ENCODE peak calls at places on chromosomes 3 and 15, in five cellular contexts. N is cardiac muscle cell, A is Peyer's patch, C is suprapubic skin, B is H1. J is an unnamed sample.

GRCh38 chr15:77654975-77655374 is 22.3 kb upstream of the LINGO1 start:
- DNase-seq in N (no peak), A (no peak), C (no peak), B (no peak), J (no peak)

GRCh38 chr15:51681303-51681963 is at the start of gene SCG3:
- DNase-seq in N (peak), A (peak), C (peak), B (peak), J (peak)

GRCh38 chr3:17845026-17845425 is 102.6 kb upstream of the TBC1D5 start:
- DNase-seq in N (peak), A (no peak), C (no peak), B (no peak), J (no peak)

GRCh38 chr3:6861989-6862879 is 1.3 kb downstream of the GRM7 start:
- DNase-seq in N (no peak), A (no peak), C (no peak), B (no peak), J (no peak)

GRCh38 chr3:77348244-77348855 is 308.5 kb downstream of the ROBO2 start:
- DNase-seq in N (peak), A (no peak), C (no peak), B (peak), J (no peak)

GRCh38 chr3:13240928-13241618 is 167.8 kb upstream of the IQSEC1 start:
- DNase-seq in N (no peak), A (no peak), C (no peak), B (no peak), J (no peak)

GRCh38 chr3:125357032-125357658 is 18.0 kb downstream of the ZNF148 start:
- DNase-seq in N (peak), A (peak), C (peak), B (no peak), J (peak)

GRCh38 chr3:52291508-52292181 is 4.0 kb downstream of the GLYCTK start:
- DNase-seq in N (no peak), A (peak), C (peak), B (no peak), J (peak)

GRCh38 chr3:11201246-11202024 is 47.1 kb downstream of the HRH1 start:
- DNase-seq in N (peak), A (no peak), C (no peak), B (no peak), J (no peak)

GRCh38 chr3:72990701-72991395 is 5.8 kb upstream of the PPP4R2 start:
- DNase-seq in N (no peak), A (no peak), C (no peak), B (no peak), J (no peak)

GRCh38 chr3:134363381-134363755 is 10.9 kb downstream of the AMOTL2 start:
- DNase-seq in N (no peak), A (no peak), C (peak), B (no peak), J (peak)

GRCh38 chr3:14758297-14758696 is 60.5 kb upstream of the FGD5 start:
- DNase-seq in N (no peak), A (no peak), C (no peak), B (no peak), J (no peak)

GRCh38 chr3:173589116-173589515 is 191.6 kb downstream of the NLGN1 start:
- DNase-seq in N (no peak), A (no peak), C (no peak), B (no peak), J (no peak)

GRCh38 chr3:52345521-52346110 is 29.5 kb downstream of the DNAH1 start:
- DNase-seq in N (peak), A (no peak), C (no peak), B (no peak), J (no peak)

GRCh38 chr3:170275832-170276231 is 53.6 kb downstream of the PRKCI start:
- DNase-seq in N (no peak), A (no peak), C (no peak), B (no peak), J (no peak)

GRCh38 chr15:64430000-64430735 is 30.2 kb upstream of the ZNF609 start:
- DNase-seq in N (peak), A (peak), C (no peak), B (peak), J (no peak)

GRCh38 chr15:90681480-90681879 is 35.7 kb upstream of the BLM start:
- DNase-seq in N (peak), A (no peak), C (no peak), B (no peak), J (no peak)

GRCh38 chr3:99943931-99944761 is 126.5 kb downstream of the CMSS1 start:
- DNase-seq in N (no peak), A (no peak), C (no peak), B (no peak), J (no peak)

GRCh38 chr3:140834266-140835037 is 107.2 kb upstream of the SLC25A36 start:
- DNase-seq in N (no peak), A (no peak), C (no peak), B (no peak), J (no peak)

GRCh38 chr15:96330450-96331140 is at the start of gene NR2F2:
- DNase-seq in N (peak), A (peak), C (peak), B (peak), J (peak)

GRCh38 chr3:110165344-110165743 is 828.0 kb upstream of the DPPA4 start:
- DNase-seq in N (peak), A (no peak), C (no peak), B (no peak), J (no peak)

GRCh38 chr3:14725015-14725431 is 50.1 kb downstream of the C3orf20 start:
- DNase-seq in N (peak), A (no peak), C (peak), B (no peak), J (no peak)

GRCh38 chr3:33440328-33440577 is at the start of gene UBP1:
- DNase-seq in N (no peak), A (no peak), C (no peak), B (no peak), J (peak)

GRCh38 chr3:196235452-196236122 is 19.3 kb downstream of the SLC51A start:
- DNase-seq in N (no peak), A (no peak), C (no peak), B (no peak), J (no peak)

GRCh38 chr3:56257826-56258225 is 210.4 kb downstream of the ERC2 start:
- DNase-seq in N (no peak), A (no peak), C (no peak), B (no peak), J (no peak)

DNA sequence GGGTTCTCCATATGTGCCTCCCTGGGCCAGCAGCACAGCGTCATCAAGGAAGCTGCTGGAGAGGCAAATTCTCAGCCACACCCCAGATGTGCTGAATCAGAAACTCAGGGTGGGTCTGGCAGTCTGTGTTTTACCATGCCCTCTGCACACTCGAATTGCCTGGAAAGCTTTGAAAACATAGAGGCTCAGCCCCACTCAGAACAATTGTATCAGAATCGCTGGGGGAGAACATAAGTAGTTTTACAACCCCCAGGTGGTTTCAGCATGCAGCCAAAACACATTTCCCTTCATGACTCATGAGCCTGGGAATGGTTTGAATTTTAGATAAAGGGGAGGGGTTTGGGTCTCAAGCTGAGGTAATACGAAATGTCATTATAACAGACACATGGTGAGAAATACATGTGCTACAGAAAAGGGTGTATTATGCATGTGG is 9.6 kb downstream of the TGM4 start:
- DNase-seq in N (peak), A (no peak), C (no peak), B (no peak), J (no peak)
- H3K4me3 ChIP-seq in N (no peak), A (no peak), C (no peak), B (no peak), J (no peak)

DNA sequence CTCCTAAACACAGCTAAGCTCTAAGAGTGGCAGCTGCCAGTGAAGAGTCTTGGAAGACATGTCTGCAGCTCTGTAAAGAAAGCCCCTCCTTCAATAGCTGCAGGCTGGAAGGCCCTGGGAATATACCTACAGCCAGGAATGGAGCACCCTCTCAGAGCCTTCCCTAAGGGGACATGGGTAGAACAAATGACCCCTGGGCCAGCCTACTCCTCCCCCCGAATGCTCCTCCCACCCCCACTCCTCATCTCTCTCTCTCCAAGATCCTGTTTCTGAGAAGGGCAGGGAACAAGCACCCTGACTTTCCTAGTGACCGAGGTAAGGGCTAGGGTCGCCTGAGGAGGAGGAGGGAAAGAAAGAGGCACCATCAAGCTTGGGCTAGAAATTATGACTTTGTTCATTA is 20.7 kb downstream of the CPNE4 start:
- DNase-seq in N (no peak), A (no peak), C (no peak), B (no peak), J (no peak)
- H3K27ac ChIP-seq in N (no peak), A (no peak), C (no peak), B (no peak), J (no peak)

GRCh38 chr15:43516801-43517353 is 531 bp upstream of the MAP1A start:
- DNase-seq in N (peak), A (no peak), C (no peak), B (no peak), J (no peak)

GRCh38 chr15:43517354-43518072 is at the start of gene MAP1A:
- DNase-seq in N (peak), A (no peak), C (no peak), B (no peak), J (no peak)

GRCh38 chr15:43514241-43515057 is 3.0 kb upstream of the MAP1A start:
- DNase-seq in N (peak), A (no peak), C (no peak), B (no peak), J (no peak)

GRCh38 chr15:43516185-43516584 is 1.2 kb upstream of the MAP1A start:
- DNase-seq in N (peak), A (no peak), C (no peak), B (no peak), J (no peak)

DNA sequence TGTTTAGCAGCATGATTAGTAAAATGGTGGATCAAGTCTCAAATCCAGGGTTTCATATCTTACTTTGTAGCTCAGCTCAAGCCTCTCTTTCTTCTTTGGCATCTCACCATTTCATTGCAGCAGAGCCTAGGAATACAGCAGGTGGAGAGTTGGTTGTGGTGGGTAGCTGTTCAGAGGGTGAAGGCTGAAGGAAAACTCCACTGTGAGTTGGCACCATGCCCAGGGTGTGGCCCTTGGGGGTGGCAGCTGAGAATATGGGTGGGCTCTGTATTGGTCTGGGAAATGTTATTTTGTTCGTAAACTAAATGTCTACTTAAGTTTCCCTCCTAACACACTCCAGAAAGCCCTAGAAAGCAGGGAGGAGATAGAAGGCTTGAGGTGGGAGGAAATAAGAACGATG is 1.7 kb upstream of the MAP1A start:
- DNase-seq in N (no peak), A (no peak), C (no peak), B (no peak), J (no peak)
- H3K4me3 ChIP-seq in N (no peak), A (no peak), C (no peak), B (peak), J (no peak)

DNA sequence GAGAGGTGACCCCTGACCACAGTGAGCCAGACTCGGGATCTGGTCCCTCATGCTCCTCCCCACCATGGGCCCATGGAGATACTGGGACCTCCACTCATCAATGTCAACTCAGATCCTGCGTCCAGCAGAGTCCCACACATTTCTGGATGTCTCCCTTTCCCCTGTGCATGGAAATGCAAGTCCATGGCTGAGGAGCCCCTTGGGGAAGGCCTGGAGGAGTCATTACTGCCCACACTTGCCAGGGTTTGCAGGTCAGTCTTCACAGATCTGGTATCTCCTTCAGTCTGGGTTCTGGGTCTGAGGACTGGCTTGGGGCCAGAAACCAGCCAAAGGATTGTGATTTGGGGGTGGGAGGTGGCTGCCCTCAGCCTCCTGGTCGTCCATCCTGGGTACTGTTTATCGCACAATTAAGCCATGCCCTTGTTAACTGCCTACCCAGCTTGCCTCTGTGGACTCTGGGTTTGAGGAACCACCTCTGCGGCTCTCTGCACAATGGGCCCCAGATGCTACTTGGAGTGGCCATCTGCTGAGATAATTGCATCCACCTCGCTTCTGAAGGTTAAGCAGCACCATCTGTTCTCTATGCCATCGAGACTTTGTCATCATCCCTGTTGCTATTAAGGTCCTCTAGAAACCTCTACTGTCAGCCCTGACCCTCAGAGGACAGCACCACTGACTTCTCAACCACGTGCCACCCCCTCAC is 49.9 kb upstream of the KLF13 start:
- DNase-seq in N (no peak), A (peak), C (peak), B (no peak), J (peak)
- H3K27ac ChIP-seq in N (no peak), A (no peak), C (no peak), B (no peak), J (no peak)

J was measured in spleen.